ENCODE peak calls at places on chromosomes 16 and 17, in five cellular contexts. C is progenitor cell of endocrine pancreas, H is AG04450, Y is cardiac muscle cell, P is NB4. R is an unnamed sample.

GRCh38 chr17:78484300-78485159 is 92.7 kb downstream of the DNAH17 start:
- DNase-seq in C (no peak), H (no peak), Y (peak), P (peak), R (no peak)

GRCh38 chr17:9003355-9004131 is 17.8 kb upstream of the NTN1 start:
- DNase-seq in C (peak), H (no peak), Y (no peak), P (no peak), R (no peak)

GRCh38 chr17:72342061-72342460 is 221.2 kb downstream of the SOX9 start:
- DNase-seq in C (no peak), H (no peak), Y (no peak), P (no peak), R (no peak)

GRCh38 chr16:78606572-78606971 is 507.1 kb downstream of the WWOX start:
- DNase-seq in C (no peak), H (no peak), Y (no peak), P (no peak), R (no peak)

GRCh38 chr16:90077757-90078593 is 844 bp upstream of the PRDM7 start:
- DNase-seq in C (no peak), H (no peak), Y (peak), P (peak), R (peak)

GRCh38 chr17:82734987-82735866 is at the start of gene FN3K:
- DNase-seq in C (peak), H (peak), Y (peak), P (no peak), R (no peak)

GRCh38 chr17:10477701-10478100 is 8.3 kb upstream of the MYH4 start:
- DNase-seq in C (no peak), H (no peak), Y (no peak), P (no peak), R (no peak)

GRCh38 chr16:78516006-78516405 is 416.6 kb downstream of the WWOX start:
- DNase-seq in C (no peak), H (no peak), Y (no peak), P (no peak), R (no peak)

GRCh38 chr17:81701288-81702071 is 1.7 kb upstream of the MRPL12 start:
- DNase-seq in C (no peak), H (no peak), Y (no peak), P (peak), R (peak)

GRCh38 chr16:89831810-89832328 is 3.6 kb downstream of the SPIRE2 start:
- DNase-seq in C (no peak), H (no peak), Y (no peak), P (no peak), R (no peak)

GRCh38 chr17:81388612-81389367 is 6.5 kb upstream of the BAHCC1 start:
- DNase-seq in C (no peak), H (no peak), Y (peak), P (no peak), R (no peak)

GRCh38 chr16:5865231-5865630 is 767.6 kb upstream of the EEF2KMT start:
- DNase-seq in C (no peak), H (no peak), Y (no peak), P (no peak), R (no peak)

GRCh38 chr17:31405941-31406371 is 14.5 kb downstream of the RAB11FIP4 start:
- DNase-seq in C (no peak), H (no peak), Y (no peak), P (no peak), R (no peak)

GRCh38 chr17:61593404-61593803 is 2.4 kb upstream of the NACA2 start:
- DNase-seq in C (no peak), H (no peak), Y (no peak), P (no peak), R (no peak)

GRCh38 chr17:39264119-39264518 is 38.4 kb upstream of the STAC2 start:
- DNase-seq in C (no peak), H (no peak), Y (no peak), P (no peak), R (no peak)

GRCh38 chr16:76484020-76484419 is 206.8 kb downstream of the CNTNAP4 start:
- DNase-seq in C (no peak), H (no peak), Y (no peak), P (no peak), R (no peak)

GRCh38 chr17:21278304-21279197 is 6.0 kb upstream of the MAP2K3 start:
- DNase-seq in C (no peak), H (no peak), Y (no peak), P (peak), R (no peak)

GRCh38 chr17:74699236-74699635 is 13.5 kb downstream of the CD300LF start:
- DNase-seq in C (no peak), H (no peak), Y (no peak), P (no peak), R (no peak)

GRCh38 chr17:66676421-66676820 is 158.5 kb upstream of the CACNG5 start:
- DNase-seq in C (no peak), H (no peak), Y (no peak), P (no peak), R (no peak)

GRCh38 chr17:38447502-38448095 is 19.3 kb downstream of the ARHGAP23 start:
- DNase-seq in C (no peak), H (no peak), Y (no peak), P (no peak), R (no peak)

GRCh38 chr16:35411156-35411555 is 1951.7 kb downstream of the TP53TG3F start:
- DNase-seq in C (no peak), H (no peak), Y (no peak), P (no peak), R (no peak)

GRCh38 chr17:60506312-60506711 is 19.7 kb downstream of the APPBP2 start:
- DNase-seq in C (no peak), H (peak), Y (no peak), P (peak), R (no peak)

GRCh38 chr17:2195729-2196128 is 107.9 kb downstream of the SMG6 start:
- DNase-seq in C (no peak), H (no peak), Y (no peak), P (no peak), R (no peak)

GRCh38 chr17:40854175-40854814 is 12.7 kb downstream of the KRT12 start:
- DNase-seq in C (no peak), H (peak), Y (no peak), P (peak), R (no peak)

GRCh38 chr17:40323731-40324650 is 15.0 kb downstream of the RARA start:
- DNase-seq in C (no peak), H (no peak), Y (no peak), P (peak), R (no peak)

GRCh38 chr17:76092526-76093413 is 10.8 kb downstream of the EXOC7 start:
- DNase-seq in C (no peak), H (no peak), Y (no peak), P (no peak), R (no peak)

GRCh38 chr17:27496501-27496943 is 40.3 kb downstream of the KSR1 start:
- DNase-seq in C (peak), H (no peak), Y (no peak), P (no peak), R (no peak)

GRCh38 chr16:88593910-88594309 is 23.7 kb downstream of the ZC3H18 start:
- DNase-seq in C (no peak), H (no peak), Y (no peak), P (no peak), R (no peak)

GRCh38 chr16:24129412-24129918 is 126.7 kb upstream of the CACNG3 start:
- DNase-seq in C (no peak), H (no peak), Y (no peak), P (no peak), R (no peak)

GRCh38 chr17:46109603-46110189 is 83.5 kb downstream of the KANSL1 start:
- DNase-seq in C (no peak), H (no peak), Y (no peak), P (no peak), R (no peak)

GRCh38 chr17:18015603-18016002 is 23.4 kb downstream of the ATPAF2 start:
- DNase-seq in C (no peak), H (no peak), Y (no peak), P (no peak), R (no peak)

GRCh38 chr17:65389956-65390355 is 171.5 kb downstream of the AXIN2 start:
- DNase-seq in C (no peak), H (no peak), Y (no peak), P (no peak), R (no peak)

GRCh38 chr17:2049333-2050245 is 5.3 kb upstream of the HIC1 start:
- DNase-seq in C (peak), H (no peak), Y (peak), P (peak), R (peak)

GRCh38 chr16:68644715-68645493 is at the start of gene CDH3:
- DNase-seq in C (peak), H (no peak), Y (peak), P (peak), R (peak)

GRCh38 chr17:27657620-27658019 is 26.6 kb downstream of the LGALS9 start:
- DNase-seq in C (no peak), H (no peak), Y (peak), P (peak), R (no peak)

GRCh38 chr16:29024280-29024679 is 39.4 kb downstream of the LAT start:
- DNase-seq in C (no peak), H (no peak), Y (no peak), P (no peak), R (no peak)

GRCh38 chr17:44002141-44002848 is 2.1 kb upstream of the NAGS start:
- DNase-seq in C (no peak), H (peak), Y (no peak), P (peak), R (no peak)

GRCh38 chr17:2532146-2532720 is 20.5 kb upstream of the METTL16 start:
- DNase-seq in C (no peak), H (no peak), Y (no peak), P (no peak), R (no peak)

GRCh38 chr16:52469775-52470174 is 77.2 kb downstream of the TOX3 start:
- DNase-seq in C (no peak), H (no peak), Y (no peak), P (no peak), R (no peak)

GRCh38 chr17:75914643-75915265 is 10.1 kb upstream of the MRPL38 start:
- DNase-seq in C (no peak), H (no peak), Y (no peak), P (no peak), R (no peak)

GRCh38 chr17:79874329-79874981 is 35.2 kb upstream of the CBX4 start:
- DNase-seq in C (no peak), H (no peak), Y (peak), P (peak), R (no peak)
- TF ChIP-seq CTCF in C (peak), H (peak), Y (peak), P (peak), R (peak)

GRCh38 chr17:79934653-79934970 is 95.4 kb upstream of the CBX4 start:
- DNase-seq in C (no peak), H (no peak), Y (no peak), P (no peak), R (no peak)
- TF ChIP-seq CTCF in C (no peak), H (no peak), Y (no peak), P (no peak), R (no peak)

GRCh38 chr17:48502901-48503300 is 27.9 kb downstream of the HOXB1 start:
- DNase-seq in C (no peak), H (no peak), Y (peak), P (no peak), R (no peak)

GRCh38 chr17:48505788-48506187 is 25.0 kb downstream of the HOXB1 start:
- DNase-seq in C (no peak), H (no peak), Y (peak), P (peak), R (no peak)

GRCh38 chr17:48504953-48505352 is 25.9 kb downstream of the HOXB1 start:
- DNase-seq in C (no peak), H (no peak), Y (no peak), P (no peak), R (no peak)

GRCh38 chr17:48503747-48504146 is 27.1 kb downstream of the HOXB1 start:
- DNase-seq in C (no peak), H (peak), Y (peak), P (no peak), R (no peak)

DNA sequence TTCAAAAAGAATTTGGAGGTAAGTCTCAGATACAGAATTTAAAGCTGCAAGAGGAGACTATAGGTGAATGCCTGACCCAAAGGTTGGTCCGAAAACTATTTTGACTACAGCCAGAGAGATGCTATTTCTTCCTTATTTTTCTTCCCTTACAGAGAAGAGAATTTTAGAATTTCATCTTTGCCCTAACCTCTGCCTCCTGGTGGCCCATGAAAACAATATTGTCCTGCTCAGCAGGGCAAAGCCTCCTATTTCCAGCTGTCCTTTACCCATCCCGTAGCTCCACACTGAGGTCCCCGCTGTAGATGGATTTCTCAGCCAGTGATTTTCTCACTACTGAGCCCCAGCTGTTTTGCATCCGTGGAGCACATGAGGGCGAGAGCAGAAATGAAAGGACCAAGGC is 24.6 kb downstream of the HOXB1 start:
- DNase-seq in C (no peak), H (no peak), Y (no peak), P (no peak), R (no peak)
- TF ChIP-seq CTCF in C (no peak), H (no peak), Y (no peak), P (no peak), R (no peak)

DNA sequence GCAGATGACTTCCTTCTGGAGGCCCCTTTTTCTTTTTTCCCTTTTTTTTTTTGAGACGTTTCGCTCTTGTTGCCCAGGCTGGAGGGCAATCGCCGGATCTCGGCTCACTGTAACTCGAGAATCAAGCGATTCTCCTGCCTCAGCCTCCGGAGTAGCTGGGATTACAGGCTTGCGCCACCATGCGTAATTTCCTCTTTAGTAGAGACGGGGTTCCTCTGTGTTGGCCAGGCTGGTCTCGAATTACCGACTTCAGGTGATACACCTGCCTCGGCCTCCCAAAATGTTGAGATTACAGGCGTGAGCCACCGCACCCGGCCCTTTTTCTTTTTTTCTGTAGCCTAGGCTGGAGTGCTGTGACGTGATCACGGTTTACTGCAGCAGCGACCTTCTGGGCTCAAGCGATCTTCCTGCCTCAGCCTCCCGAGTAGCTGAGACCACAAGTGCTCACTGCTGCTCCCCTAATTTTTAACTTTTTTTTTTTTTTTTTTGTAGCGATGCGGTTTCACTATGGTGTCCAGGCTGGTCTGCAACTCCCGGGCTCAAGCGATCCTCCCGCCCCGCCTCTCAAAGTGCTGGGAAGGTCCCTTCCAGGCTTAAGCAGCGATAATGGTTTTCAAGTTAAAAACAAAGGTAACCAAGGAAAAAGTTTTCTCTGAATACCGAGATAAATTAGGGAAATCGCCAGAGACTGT is 956 bp upstream of the IST1 start:
- DNase-seq in C (no peak), H (no peak), Y (peak), P (peak), R (no peak)
- TF ChIP-seq CTCF in C (peak), H (peak), Y (no peak), P (peak), R (no peak)

GRCh38 chr16:79997257-79997656 is 396.7 kb upstream of the MAF start:
- DNase-seq in C (no peak), H (peak), Y (peak), P (peak), R (no peak)
- TF ChIP-seq CTCF in C (peak), H (peak), Y (peak), P (peak), R (no peak)

GRCh38 chr16:57574086-57574485 is 31.6 kb downstream of the ADGRG5 start:
- DNase-seq in C (no peak), H (no peak), Y (no peak), P (no peak), R (no peak)
- TF ChIP-seq CTCF in C (no peak), H (no peak), Y (no peak), P (no peak), R (no peak)

DNA sequence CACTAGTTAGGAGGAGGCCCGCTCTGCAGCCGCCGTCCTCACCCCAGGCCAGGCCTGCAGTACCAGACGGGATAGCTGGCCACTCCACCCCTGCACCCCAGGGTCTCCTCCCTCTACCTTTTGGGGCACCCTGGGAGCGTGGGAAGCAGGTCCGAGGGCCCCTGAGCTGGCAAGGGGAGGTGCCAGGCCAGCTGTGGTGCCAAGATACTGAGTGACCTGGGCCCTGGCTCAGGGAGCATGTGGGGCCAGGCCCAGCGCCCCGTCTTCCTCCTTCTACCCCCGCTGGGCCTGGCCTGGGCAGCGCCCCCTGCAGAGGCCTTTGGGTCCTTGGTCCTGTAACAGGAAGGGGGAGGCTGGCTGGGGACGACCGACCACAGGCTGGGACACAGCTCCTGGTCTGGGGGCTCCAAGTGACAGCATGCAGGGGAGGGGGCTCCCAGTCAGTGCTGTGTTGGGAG is 13.0 kb downstream of the PAM16 start:
- DNase-seq in C (no peak), H (no peak), Y (no peak), P (no peak), R (no peak)
- TF ChIP-seq CTCF in C (no peak), H (peak), Y (peak), P (peak), R (no peak)

DNA sequence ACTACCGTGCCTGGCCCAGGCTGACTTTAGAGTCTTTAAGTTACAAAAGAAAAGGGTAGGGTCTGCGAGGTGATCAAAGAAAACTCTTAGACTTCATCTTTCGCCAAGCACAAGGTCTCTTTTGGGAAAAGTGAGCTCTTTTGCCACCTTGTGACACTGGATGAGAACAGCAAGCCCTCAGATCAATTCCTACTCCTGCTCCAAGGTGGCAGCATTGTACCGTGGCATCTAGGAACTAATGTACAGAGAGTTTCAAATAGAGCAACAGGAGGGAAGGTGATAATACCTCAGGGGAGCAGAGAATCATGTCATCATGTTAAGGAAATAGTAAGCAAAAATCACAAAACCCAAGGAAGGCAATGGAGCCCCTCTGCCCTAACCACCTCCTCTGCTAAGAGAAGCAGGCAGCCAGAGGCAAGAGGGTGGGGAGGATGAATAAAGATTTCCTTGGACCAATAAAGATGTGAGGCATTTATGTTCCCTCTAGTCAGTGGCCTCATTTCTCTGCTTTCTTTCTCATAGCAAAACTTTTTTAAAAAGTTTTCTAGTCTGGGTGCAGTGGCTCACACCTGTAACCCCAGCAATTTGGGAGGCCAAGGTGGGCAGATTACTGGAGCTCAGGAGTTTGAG is 2.1 kb upstream of the C17orf78 start:
- DNase-seq in C (peak), H (peak), Y (peak), P (peak), R (peak)
- TF ChIP-seq CTCF in C (peak), H (peak), Y (peak), P (peak), R (peak)

GRCh38 chr17:77450742-77451270 is 310.0 kb downstream of the SEC14L1 start:
- DNase-seq in C (no peak), H (no peak), Y (no peak), P (no peak), R (no peak)
- TF ChIP-seq CTCF in C (no peak), H (no peak), Y (no peak), P (no peak), R (no peak)

R was measured in mesothelial cell of epicardium.